ENCODE peak calls at places on chromosome 15, in four cellular contexts. N is neural progenitor cell, H is hepatocyte, L is GM23338. E is an unnamed sample.

GRCh38 chr15:67135494-67135893 is 70.1 kb downstream of the SMAD3 start:
- DNase-seq in L (no peak), H (peak), N (no peak), E (peak)

GRCh38 chr15:38252481-38253311 is at the start of gene SPRED1:
- DNase-seq in H (peak), L (peak), N (peak), E (peak)

GRCh38 chr15:100096700-100097099 is 245.1 kb downstream of the ADAMTS17 start:
- DNase-seq in H (no peak), L (no peak), N (no peak), E (no peak)

GRCh38 chr15:98706986-98707385 is 58.6 kb downstream of the IGF1R start:
- DNase-seq in H (no peak), L (no peak), N (no peak), E (no peak)

GRCh38 chr15:39580630-39581500 is at the start of gene THBS1:
- DNase-seq in H (peak), N (peak), L (peak), E (no peak)

GRCh38 chr15:37891754-37892368 is 42.6 kb upstream of the TMCO5A start:
- DNase-seq in H (peak), L (peak), N (peak), E (peak)

GRCh38 chr15:39692464-39693327 is 89.9 kb downstream of the FSIP1 start:
- DNase-seq in H (peak), L (peak), N (peak), E (no peak)

GRCh38 chr15:98967916-98968315 is 39.7 kb downstream of the PGPEP1L start:
- DNase-seq in H (no peak), N (no peak), L (no peak), E (no peak)

GRCh38 chr15:77624868-77625267 is 7.8 kb downstream of the LINGO1 start:
- DNase-seq in H (no peak), L (no peak), N (no peak), E (no peak)

GRCh38 chr15:100285641-100286295 is 56.0 kb downstream of the ADAMTS17 start:
- DNase-seq in L (no peak), N (no peak), H (no peak), E (no peak)

GRCh38 chr15:55289011-55289572 is 521 bp downstream of the RAB27A start:
- DNase-seq in L (peak), N (peak), H (peak), E (peak)

GRCh38 chr15:41666353-41666920 is 6.2 kb downstream of the MGA start:
- DNase-seq in H (no peak), N (no peak), L (no peak), E (no peak)

GRCh38 chr15:58771621-58772235 is 626 bp downstream of the MINDY2 start:
- DNase-seq in N (peak), H (peak), L (peak), E (peak)

GRCh38 chr15:76503121-76503520 is 166.5 kb downstream of the ISL2 start:
- DNase-seq in N (no peak), L (no peak), H (no peak), E (no peak)

GRCh38 chr15:55834331-55834730 is 91.4 kb upstream of the PRTG start:
- DNase-seq in H (no peak), N (no peak), L (no peak), E (no peak)

GRCh38 chr15:97126556-97127233 is 796.2 kb downstream of the NR2F2 start:
- DNase-seq in H (no peak), L (peak), N (no peak), E (no peak)

GRCh38 chr15:40436116-40436891 is 4.4 kb upstream of the BAHD1 start:
- DNase-seq in L (peak), H (peak), N (peak), E (no peak)

GRCh38 chr15:77547801-77548607 is 84.7 kb downstream of the LINGO1 start:
- DNase-seq in N (no peak), L (no peak), H (no peak), E (peak)

GRCh38 chr15:41698779-41699178 is 38.6 kb downstream of the MGA start:
- DNase-seq in H (no peak), N (no peak), L (no peak), E (no peak)

GRCh38 chr15:62741106-62741505 is 301.4 kb upstream of the TPM1 start:
- DNase-seq in H (no peak), N (no peak), L (no peak), E (no peak)

GRCh38 chr15:62737551-62737950 is 305.0 kb upstream of the TPM1 start:
- DNase-seq in N (no peak), L (no peak), H (no peak), E (no peak)

GRCh38 chr15:62740141-62741004 is 302.2 kb upstream of the TPM1 start:
- DNase-seq in L (no peak), N (no peak), H (no peak), E (no peak)

GRCh38 chr15:62739507-62739906 is 303.0 kb upstream of the TPM1 start:
- DNase-seq in N (no peak), H (no peak), L (no peak), E (no peak)

DNA sequence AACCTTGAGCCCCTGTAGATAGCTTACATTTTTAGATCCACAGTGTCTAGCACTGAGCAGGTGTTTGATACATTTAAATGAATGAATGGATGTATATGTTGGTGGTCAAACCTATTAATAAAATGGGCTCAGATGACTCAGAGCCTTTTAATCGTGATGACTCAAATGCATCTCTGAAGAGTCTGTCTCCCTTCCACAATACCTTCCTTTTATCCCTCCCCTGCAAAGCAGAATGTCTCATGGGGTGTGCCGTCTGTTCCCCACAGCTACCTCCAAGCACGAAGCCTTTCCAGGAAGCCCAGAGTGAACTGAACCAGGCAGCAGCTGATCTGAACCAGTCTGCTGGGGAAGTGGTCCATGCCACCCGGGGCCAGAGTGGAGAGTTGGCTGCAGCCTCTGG is 303.5 kb upstream of the TPM1 start:
- DNase-seq in H (no peak), L (no peak), N (no peak), E (no peak)
- H3K27ac ChIP-seq in H (no peak), L (no peak), N (no peak), E (no peak)

GRCh38 chr15:89356634-89357298 is 22.1 kb upstream of the POLG start:
- DNase-seq in N (peak), H (no peak), L (peak), E (peak)
- TF ChIP-seq EZH2phosphoT487 in N (no peak), H (no peak), L (no peak), E (no peak)

DNA sequence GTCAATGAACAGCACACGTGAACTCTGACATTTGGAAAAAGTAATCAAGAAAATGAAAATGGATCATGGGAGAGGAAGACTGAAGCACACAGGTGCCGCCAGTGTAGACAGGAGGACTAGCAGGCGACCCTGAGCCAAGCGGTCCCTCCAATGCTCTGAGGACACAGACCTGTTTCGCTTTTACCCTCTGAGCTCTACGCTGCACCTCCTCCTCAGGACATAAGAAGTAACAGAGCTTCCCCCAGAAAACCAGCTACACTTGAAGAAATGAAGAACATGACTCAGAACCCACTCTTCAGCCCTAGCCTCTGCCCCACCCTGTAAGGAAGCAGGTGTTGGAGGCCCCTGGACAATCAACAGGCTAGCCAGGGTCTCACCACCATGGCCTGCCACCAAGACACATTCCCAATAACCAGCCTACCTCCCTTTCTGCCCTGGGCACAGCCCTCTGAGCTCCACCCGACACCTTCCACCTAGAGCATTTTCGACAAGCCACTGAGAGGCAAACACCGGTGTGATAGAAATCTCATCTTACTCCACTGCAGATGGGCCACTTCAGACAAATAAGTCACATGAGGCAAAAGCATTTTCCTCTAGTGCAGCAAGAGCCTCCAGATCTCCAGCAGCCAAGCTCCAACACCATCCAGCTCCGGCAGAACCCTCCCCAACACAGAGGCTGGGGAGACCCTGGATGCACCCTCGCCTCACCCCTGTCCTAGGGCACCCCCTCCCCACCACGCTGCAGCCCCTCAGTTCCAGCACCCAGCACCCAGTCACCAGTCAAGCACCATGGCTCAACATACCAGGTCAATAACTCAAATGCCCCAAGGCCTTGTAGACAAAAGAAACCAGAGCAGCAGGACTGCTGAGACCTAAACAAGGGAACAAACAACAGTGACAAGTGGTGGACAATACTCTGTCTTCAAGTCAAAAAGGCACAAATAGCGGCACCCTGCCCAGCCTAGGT is 11.4 kb downstream of the FAM174B start:
- DNase-seq in H (no peak), L (no peak), N (peak), E (no peak)
- H3K4me2 ChIP-seq in H (no peak), L (no peak), N (peak), E (no peak)

GRCh38 chr15:101489633-101490407 is at the start of gene PCSK6:
- DNase-seq in L (peak), H (peak), N (peak), E (no peak)
- H3K27ac ChIP-seq in L (no peak), H (no peak), N (no peak), E (no peak)

DNA sequence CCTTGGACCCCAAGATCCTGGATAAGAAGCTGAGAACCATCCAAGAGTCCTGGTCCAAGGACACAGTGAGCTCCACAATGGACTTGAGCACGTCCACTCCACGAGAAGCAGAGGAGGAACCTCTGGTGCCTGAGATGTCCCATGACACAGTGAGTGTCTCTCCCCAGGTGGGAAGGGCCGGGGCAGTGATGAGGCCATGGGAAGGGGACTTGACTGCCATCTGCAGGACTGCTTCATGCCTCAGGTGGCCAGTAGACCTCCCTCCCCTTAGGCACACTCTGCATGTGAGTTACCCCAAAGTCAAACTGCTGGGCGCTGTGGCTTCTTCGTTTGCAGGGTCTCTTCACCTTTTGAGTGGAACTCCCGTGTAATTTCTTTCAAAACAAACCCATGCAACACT is 59.7 kb downstream of the CCDC33 start:
- DNase-seq in H (no peak), L (no peak), N (no peak), E (no peak)
- TF ChIP-seq EZH2phosphoT487 in H (no peak), L (no peak), N (no peak), E (no peak)

DNA sequence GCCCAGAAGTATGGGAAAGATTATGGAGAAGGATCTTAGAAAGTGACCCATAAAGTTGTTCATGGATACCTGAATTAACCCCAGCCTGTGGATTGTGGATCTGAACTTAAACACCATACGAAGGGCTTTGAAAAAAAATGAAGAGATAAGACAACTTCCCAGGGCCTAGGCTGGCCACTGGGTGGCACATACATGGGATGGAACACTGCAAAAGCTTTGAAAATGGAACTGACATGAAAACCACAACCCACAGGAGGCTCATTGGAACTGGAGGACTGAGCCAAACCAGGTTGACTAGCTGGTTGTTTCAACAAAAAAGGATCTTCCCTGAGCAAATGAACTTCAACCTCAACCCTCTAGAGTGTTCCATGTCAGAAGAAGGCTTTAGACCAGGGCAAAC is 34.5 kb downstream of the FMN1 start:
- DNase-seq in N (no peak), H (no peak), L (peak), E (peak)
- H3K4me2 ChIP-seq in N (no peak), H (no peak), L (no peak), E (no peak)

GRCh38 chr15:69760263-69760855 is 307.7 kb downstream of the RPLP1 start:
- DNase-seq in N (no peak), L (no peak), H (no peak), E (no peak)
- H3K27ac ChIP-seq in N (no peak), L (no peak), H (peak), E (peak)

DNA sequence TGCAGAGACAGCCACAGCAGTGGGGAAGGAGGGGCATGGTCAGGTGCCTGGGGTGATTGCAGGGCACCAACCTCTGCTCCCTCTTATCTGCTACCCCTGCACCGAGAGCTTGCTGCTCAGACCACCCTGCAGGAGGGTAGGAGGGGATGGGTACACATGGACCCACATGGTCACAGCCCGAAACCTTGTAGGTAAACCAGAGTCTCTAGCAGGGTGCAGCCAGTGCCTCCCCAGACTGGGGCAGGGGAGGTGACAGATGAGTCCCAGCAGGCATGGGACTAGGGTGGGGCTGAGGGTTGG is 49.2 kb downstream of the FAH start:
- DNase-seq in N (no peak), L (no peak), H (no peak), E (no peak)
- TF ChIP-seq EZH2phosphoT487 in N (no peak), L (no peak), H (no peak), E (no peak)

GRCh38 chr15:88656760-88657221 is 18.0 kb downstream of the ISG20 start:
- DNase-seq in N (no peak), H (no peak), L (no peak), E (peak)
- H3K4me2 ChIP-seq in N (no peak), H (no peak), L (no peak), E (peak)

DNA sequence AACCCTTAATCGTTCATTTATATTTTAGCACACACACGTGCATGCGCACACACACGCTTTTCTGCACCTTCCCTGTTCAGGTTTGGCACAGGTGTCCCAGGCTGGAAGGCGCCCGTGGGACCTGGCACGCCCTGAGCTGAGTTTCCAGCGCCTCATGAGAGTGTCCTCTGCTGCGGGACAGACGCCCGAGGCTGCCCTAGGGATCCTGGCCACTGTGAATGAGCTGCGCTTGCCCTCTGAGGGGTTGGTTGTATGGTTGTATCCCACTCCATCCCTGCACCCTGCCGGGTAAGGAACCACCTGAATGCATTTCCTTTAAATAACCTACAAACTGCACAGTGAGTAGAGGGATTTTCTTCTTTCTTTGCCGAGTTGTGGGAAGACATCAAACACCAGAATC is 12.2 kb upstream of the MEX3B start:
- DNase-seq in L (peak), H (no peak), N (peak), E (no peak)
- H3K27ac ChIP-seq in L (no peak), H (no peak), N (no peak), E (no peak)